ENCODE peak calls at places on chromosomes 7 and 10, in seven cellular contexts. Q is uterus, Z is mammary epithelial cell, E is upper lobe of right lung, A is left lung, H is mesenchymal stem cell, I is IMR-90. Y is an unnamed sample. For H3K9me3 and H3K4me1, the result is how much of the 10 kb centered on the place peaks cover.

GRCh38 chr10:112333452-112333851 is 40.5 kb upstream of the ACSL5 start:
- DNase-seq in A (no peak), Z (no peak), H (no peak), Q (no peak), I (no peak), E (no peak), Y (no peak)

GRCh38 chr7:137652721-137653120 is 194.1 kb downstream of the DGKI start:
- DNase-seq in E (no peak), Z (no peak), A (no peak), H (peak), Q (no peak), I (peak), Y (no peak)

GRCh38 chr10:123007558-123008378 is 827 bp downstream of the IKZF5 start:
- DNase-seq in Q (no peak), A (peak), E (no peak), Z (peak), I (peak), H (peak), Y (no peak)

GRCh38 chr10:52871191-52871843 is 98.7 kb upstream of the MBL2 start:
- DNase-seq in Z (no peak), Q (no peak), A (no peak), H (no peak), E (no peak), I (no peak), Y (no peak)

GRCh38 chr7:92740134-92740533 is 96.2 kb downstream of the CDK6 start:
- DNase-seq in Q (no peak), I (no peak), A (no peak), Z (no peak), E (no peak), H (no peak), Y (no peak)

GRCh38 chr10:131974034-131974817 is 7.5 kb downstream of the BNIP3 start:
- DNase-seq in Q (no peak), Z (no peak), I (no peak), A (no peak), H (no peak), E (no peak), Y (no peak)

GRCh38 chr10:133466683-133467275 is 13.0 kb downstream of the SCART1 start:
- DNase-seq in Q (no peak), A (no peak), I (no peak), H (no peak), E (no peak), Z (no peak), Y (no peak)

GRCh38 chr7:147547252-147547897 is 1043.2 kb upstream of the C7orf33 start:
- DNase-seq in H (no peak), E (peak), Q (no peak), Z (peak), I (peak), A (peak), Y (no peak)

GRCh38 chr10:15088428-15089261 is at the start of gene ACBD7:
- DNase-seq in E (peak), Q (peak), Z (peak), A (peak), H (peak), I (peak), Y (peak)

GRCh38 chr7:105350906-105351305 is 37.8 kb downstream of the SRPK2 start:
- DNase-seq in E (no peak), Z (no peak), A (no peak), Q (no peak), I (no peak), H (no peak), Y (no peak)

GRCh38 chr10:113073549-113074189 is 123.6 kb downstream of the TCF7L2 start:
- DNase-seq in Z (no peak), H (peak), E (no peak), I (peak), A (peak), Q (peak), Y (peak)

GRCh38 chr7:128937647-128938523 is at the start of gene IRF5:
- DNase-seq in E (peak), A (peak), Z (peak), I (no peak), Q (no peak), H (no peak), Y (peak)

GRCh38 chr7:158312789-158313188 is 274.8 kb downstream of the PTPRN2 start:
- DNase-seq in Z (no peak), H (no peak), A (no peak), E (no peak), Q (no peak), I (no peak), Y (no peak)
- H3K9me3 ChIP-seq in Z (under half), H (under half), A (under half), E (under half), Q (under half), I (half or more), Y (under half)

DNA sequence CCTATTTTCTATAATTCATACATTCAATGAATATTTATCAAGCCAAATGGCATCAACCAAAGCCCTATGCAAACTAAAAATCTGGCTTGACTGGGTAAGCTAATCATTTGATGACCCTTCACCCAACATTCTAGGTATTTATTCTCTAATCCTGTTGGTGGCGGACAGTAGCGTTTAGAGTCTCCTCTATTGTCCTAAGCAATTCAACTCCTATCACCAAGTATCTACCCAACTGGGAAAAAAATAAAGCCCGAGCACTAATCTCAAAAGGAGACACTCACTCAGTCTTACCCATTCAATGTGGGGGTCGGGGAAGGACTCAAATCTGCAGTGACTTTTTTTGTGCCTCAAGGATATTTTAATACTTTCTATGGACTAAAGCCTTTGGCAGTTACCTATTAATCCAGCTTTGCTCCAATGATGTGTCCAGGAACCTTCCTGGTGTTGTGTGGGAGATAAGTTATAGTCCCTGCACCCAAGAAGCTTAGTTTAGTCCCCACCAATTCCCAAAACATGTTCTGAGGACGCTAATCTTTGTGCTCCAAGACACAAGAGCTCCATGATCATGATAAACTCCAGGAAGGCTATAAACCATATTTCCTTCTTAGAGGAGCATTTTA is 30.6 kb downstream of the DNMBP start:
- DNase-seq in Q (no peak), I (no peak), Z (no peak), E (no peak), H (no peak), A (no peak), Y (no peak)
- H3K4me1 ChIP-seq in Q (under half), I (under half), Z (under half), E (under half), H (under half), A (under half), Y (half or more)

GRCh38 chr7:66687186-66687585 is 53.3 kb upstream of the RABGEF1 start:
- DNase-seq in E (no peak), H (no peak), Z (no peak), Q (no peak), A (no peak), I (no peak), Y (no peak)

GRCh38 chr7:66694286-66694685 is 46.2 kb upstream of the RABGEF1 start:
- DNase-seq in A (no peak), Q (no peak), Z (no peak), E (no peak), I (no peak), H (no peak), Y (no peak)

GRCh38 chr7:66683770-66684123 is 55.1 kb downstream of the KCTD7 start:
- DNase-seq in Q (no peak), Z (no peak), I (no peak), H (peak), E (no peak), A (no peak), Y (no peak)

GRCh38 chr7:66693331-66693730 is 47.2 kb upstream of the RABGEF1 start:
- DNase-seq in I (no peak), Z (no peak), A (no peak), Q (no peak), E (no peak), H (no peak), Y (no peak)

GRCh38 chr7:66689081-66689480 is 51.5 kb upstream of the RABGEF1 start:
- DNase-seq in H (no peak), Q (no peak), A (no peak), I (no peak), E (no peak), Z (no peak), Y (no peak)
- H3K9me3 ChIP-seq in H (under half), Q (under half), A (under half), I (under half), E (under half), Z (under half), Y (under half)

GRCh38 chr7:6385909-6386560 is 61.7 kb downstream of the DAGLB start:
- DNase-seq in Z (no peak), H (peak), A (no peak), Q (no peak), E (no peak), I (no peak), Y (no peak)
- H3K4me1 ChIP-seq in Z (under half), H (under half), A (under half), Q (under half), E (half or more), I (under half), Y (half or more)

GRCh38 chr7:158004123-158004490 is 583.5 kb downstream of the PTPRN2 start:
- DNase-seq in I (no peak), Z (no peak), H (no peak), Q (no peak), A (no peak), E (no peak), Y (no peak)
- H3K9me3 ChIP-seq in I (half or more), Z (under half), H (under half), Q (under half), A (under half), E (under half), Y (under half)

GRCh38 chr7:47670738-47671137 is 88.8 kb upstream of the TNS3 start:
- DNase-seq in E (no peak), Z (no peak), A (no peak), H (no peak), Q (no peak), I (no peak), Y (no peak)

GRCh38 chr7:47672267-47672920 is 90.5 kb upstream of the TNS3 start:
- DNase-seq in Z (no peak), I (no peak), Q (no peak), H (no peak), A (no peak), E (no peak), Y (no peak)

GRCh38 chr7:47671358-47671757 is 89.4 kb upstream of the TNS3 start:
- DNase-seq in Q (no peak), A (no peak), I (no peak), Z (no peak), H (no peak), E (no peak), Y (no peak)

GRCh38 chr7:47666164-47666862 is 84.4 kb upstream of the TNS3 start:
- DNase-seq in E (no peak), Q (no peak), Z (no peak), I (peak), A (no peak), H (no peak), Y (no peak)

DNA sequence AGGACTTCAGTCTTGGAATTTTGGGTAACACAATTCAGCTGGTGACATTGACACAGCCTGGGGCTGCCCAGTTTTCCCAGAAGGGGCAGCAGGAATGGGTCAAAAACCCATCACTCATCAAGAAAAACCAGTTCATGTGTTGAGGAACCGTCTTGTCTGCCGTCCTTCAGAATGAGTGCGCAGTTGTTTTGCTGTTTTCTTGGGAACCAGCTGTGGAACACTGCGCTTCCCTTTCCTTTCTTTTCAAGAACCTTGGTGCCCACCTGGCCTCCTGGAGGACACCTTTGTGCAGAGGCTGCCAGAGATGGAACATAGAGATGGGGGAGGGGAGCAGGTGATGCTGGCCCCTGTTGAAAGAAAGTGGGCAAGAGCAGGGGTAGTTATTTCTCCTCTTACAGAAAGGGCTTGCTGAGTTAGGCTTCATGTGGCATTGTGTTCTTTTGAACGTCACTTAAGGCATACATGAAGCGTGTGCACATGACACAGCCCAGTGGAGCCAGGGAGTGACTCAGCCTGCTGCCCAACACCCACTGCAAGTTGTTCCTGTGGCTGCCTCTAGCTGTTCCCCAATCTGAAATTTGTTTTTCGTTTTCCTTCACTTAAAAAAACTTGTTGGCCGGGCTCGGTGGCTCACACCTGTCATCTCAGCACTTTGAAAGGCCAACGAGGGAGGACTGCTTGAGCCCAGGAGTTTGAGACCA is 87.4 kb upstream of the TNS3 start:
- DNase-seq in E (peak), Z (peak), A (peak), Q (peak), I (peak), H (peak), Y (peak)
- H3K4me1 ChIP-seq in E (under half), Z (under half), A (under half), Q (under half), I (under half), H (under half), Y (under half)

GRCh38 chr10:38112159-38112558 is 18.0 kb downstream of the ZNF37A start:
- DNase-seq in A (no peak), Q (no peak), I (no peak), E (no peak), H (no peak), Z (no peak), Y (no peak)
- H3K9me3 ChIP-seq in A (half or more), Q (half or more), I (under half), E (half or more), H (half or more), Z (under half), Y (under half)

GRCh38 chr10:110746969-110747608 is 103.0 kb downstream of the RBM20 start:
- DNase-seq in H (no peak), Q (no peak), I (no peak), A (no peak), Z (no peak), E (no peak), Y (no peak)
- H3K4me1 ChIP-seq in H (under half), Q (under half), I (under half), A (under half), Z (under half), E (under half), Y (half or more)